ENCODE peak calls at places on chromosome 10, in seven cellular contexts. Z is sigmoid colon; C is effector memory CD4-positive, alpha-beta T cell; F is adrenal gland; M is tibial artery; Q is neural progenitor cell; N is SJSA1. K is an unnamed sample.

GRCh38 chr10:71512794-71513379 is 116.2 kb downstream of the CDH23 start:
- DNase-seq in Z (no peak), C (no peak), F (no peak), M (no peak), Q (no peak), N (peak; percentile 52), K (no peak)

GRCh38 chr10:92413011-92413410 is 122.0 kb downstream of the MARCHF5 start:
- DNase-seq in Z (no peak), C (no peak), F (no peak), M (no peak), Q (no peak), N (no peak), K (no peak)

GRCh38 chr10:111126073-111126472 is 49.2 kb downstream of the ADRA2A start:
- DNase-seq in Z (no peak), C (no peak), F (no peak), M (no peak), Q (no peak), N (no peak), K (no peak)

GRCh38 chr10:97210576-97210975 is 24.8 kb upstream of the SLIT1 start:
- DNase-seq in Z (peak; percentile 78), C (peak; percentile 31), F (peak; percentile 45), M (no peak), Q (peak; percentile 77), N (peak; percentile 54), K (peak; percentile 70)

GRCh38 chr10:26946103-26946907 is 85.5 kb upstream of the ABI1 start:
- DNase-seq in Z (no peak), C (no peak), F (no peak), M (no peak), Q (no peak), N (no peak), K (no peak)

GRCh38 chr10:68470300-68470699 is 1.5 kb downstream of the DNA2 start:
- DNase-seq in Z (no peak), C (no peak), F (no peak), M (no peak), Q (no peak), N (no peak), K (no peak)

GRCh38 chr10:29588640-29589421 is 45.9 kb downstream of the SVIL start:
- DNase-seq in Z (no peak), C (no peak), F (peak; percentile 27), M (no peak), Q (no peak), N (peak; percentile 33), K (no peak)

GRCh38 chr10:109889867-109890266 is 33.4 kb downstream of the XPNPEP1 start:
- DNase-seq in Z (no peak), C (no peak), F (no peak), M (no peak), Q (no peak), N (peak; percentile 51), K (no peak)

GRCh38 chr10:129466703-129467345 is at the start of gene MGMT:
- DNase-seq in Z (peak; percentile 97), C (peak; percentile 97), F (peak; percentile 94), M (peak; percentile 96), Q (peak; percentile 96), N (peak; percentile 5), K (peak; percentile 98)

GRCh38 chr10:113158183-113158582 is 208.1 kb downstream of the TCF7L2 start:
- DNase-seq in Z (no peak), C (no peak), F (no peak), M (no peak), Q (no peak), N (peak; percentile 54), K (no peak)

GRCh38 chr10:35215107-35215506 is 88.5 kb downstream of the CREM start:
- DNase-seq in Z (no peak), C (no peak), F (no peak), M (no peak), Q (no peak), N (no peak), K (no peak)

GRCh38 chr10:35216303-35216905 is 89.8 kb downstream of the CREM start:
- DNase-seq in Z (peak; percentile 78), C (no peak), F (peak; percentile 84), M (peak; percentile 74), Q (no peak), N (no peak), K (peak; percentile 28)

GRCh38 chr10:35212856-35213255 is 86.2 kb downstream of the CREM start:
- DNase-seq in Z (peak; percentile 74), C (no peak), F (peak; percentile 41), M (no peak), Q (no peak), N (peak; percentile 69), K (no peak)

GRCh38 chr10:35213699-35214098 is 87.1 kb downstream of the CREM start:
- DNase-seq in Z (no peak), C (no peak), F (no peak), M (no peak), Q (no peak), N (no peak), K (no peak)

GRCh38 chr10:35214607-35215020 is 88.0 kb downstream of the CREM start:
- DNase-seq in Z (no peak), C (no peak), F (no peak), M (no peak), Q (no peak), N (no peak), K (no peak)
- H3K27ac ChIP-seq in Z (no peak overlapping the region), C (no peak overlapping the region), F (no peak overlapping the region), M (no peak overlapping the region), Q (no peak overlapping the region), N (no peak overlapping the region), K (no peak overlapping the region)

GRCh38 chr10:102412293-102412692 is 6.3 kb downstream of the PSD start:
- DNase-seq in Z (no peak), C (no peak), F (no peak), M (no peak), Q (no peak), N (no peak), K (no peak)

GRCh38 chr10:102411341-102412255 is 7.0 kb downstream of the PSD start:
- DNase-seq in Z (no peak), C (no peak), F (no peak), M (no peak), Q (no peak), N (no peak), K (no peak)

GRCh38 chr10:102409604-102410426 is 8.8 kb downstream of the PSD start:
- DNase-seq in Z (no peak), C (no peak), F (no peak), M (no peak), Q (no peak), N (no peak), K (no peak)

GRCh38 chr10:102408728-102409603 is 9.6 kb downstream of the PSD start:
- DNase-seq in Z (peak; percentile 95), C (peak; percentile 54), F (no peak), M (no peak), Q (peak; percentile 79), N (no peak), K (no peak)

GRCh38 chr10:102410427-102411073 is 8.0 kb downstream of the PSD start:
- DNase-seq in Z (peak; percentile 88), C (no peak), F (no peak), M (no peak), Q (peak; percentile 60), N (no peak), K (no peak)
- H3K4me3 ChIP-seq in Z (peak overlapping the region; percentile 36), C (peak overlapping the region; percentile 46), F (no peak overlapping the region), M (no peak overlapping the region), Q (peak overlapping the region; percentile 45), N (no peak overlapping the region), K (peak overlapping the region; percentile 15)

GRCh38 chr10:100600218-100600617 is 64.5 kb downstream of the HIF1AN start:
- DNase-seq in Z (no peak), C (no peak), F (no peak), M (no peak), Q (no peak), N (no peak), K (no peak)
- H3K27me3 ChIP-seq in Z (no peaks in the 10 kb centered on the region), C (peaks cover 9% of the 10 kb centered on the region), F (peaks cover 17% of the 10 kb centered on the region), M (peaks cover 10% of the 10 kb centered on the region), Q (peaks cover 92% of the 10 kb centered on the region), N (peaks cover 4% of the 10 kb centered on the region), K (no peaks in the 10 kb centered on the region)

GRCh38 chr10:94803307-94803706 is 40.8 kb downstream of the CYP2C19 start:
- DNase-seq in Z (no peak), C (no peak), F (no peak), M (no peak), Q (peak; percentile 73), N (no peak), K (no peak)
- H3K27ac ChIP-seq in Z (no peak overlapping the region), C (no peak overlapping the region), F (no peak overlapping the region), M (no peak overlapping the region), Q (no peak overlapping the region), N (no peak overlapping the region), K (no peak overlapping the region)

DNA sequence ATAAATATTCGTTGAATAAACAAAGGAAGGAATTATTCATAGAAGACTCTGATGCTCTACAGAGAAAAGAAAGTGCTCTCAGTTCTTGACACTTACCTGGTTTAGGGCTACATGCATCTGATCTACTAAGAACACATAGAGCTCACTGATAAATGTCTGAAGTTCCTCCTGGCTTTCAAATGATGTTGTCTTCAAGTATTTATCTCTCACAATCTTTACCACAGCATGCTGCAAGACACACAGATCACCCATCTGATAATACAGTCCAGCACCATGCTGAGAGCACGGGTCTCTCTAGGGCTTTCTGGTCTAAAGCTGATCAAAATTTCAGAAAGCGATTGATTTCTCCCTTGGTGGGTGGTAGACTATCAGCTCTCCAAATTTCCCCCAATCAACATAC is 44.5 kb upstream of the MRPS16 start:
- DNase-seq in Z (no peak), C (no peak), F (no peak), M (no peak), Q (no peak), N (no peak), K (no peak)
- H3K4me3 ChIP-seq in Z (no peak overlapping the region), C (no peak overlapping the region), F (no peak overlapping the region), M (no peak overlapping the region), Q (no peak overlapping the region), N (no peak overlapping the region), K (no peak overlapping the region)

GRCh38 chr10:75286901-75287300 is 51.1 kb upstream of the COMTD1 start:
- DNase-seq in Z (no peak), C (no peak), F (no peak), M (no peak), Q (no peak), N (no peak), K (peak; percentile 16)
- H3K27me3 ChIP-seq in Z (no peaks in the 10 kb centered on the region), C (no peaks in the 10 kb centered on the region), F (no peaks in the 10 kb centered on the region), M (no peaks in the 10 kb centered on the region), Q (peaks cover 9% of the 10 kb centered on the region), N (peaks cover 2% of the 10 kb centered on the region), K (no peaks in the 10 kb centered on the region)